ENCODE peak calls at places on chromosome 16, in four cellular contexts. One of them, this sample, is unnamed.

GRCh38 chr16:17606460-17606859 is 135.7 kb upstream of the XYLT1 start:
- DNase-seq in Peyer's patch: no peak
- DNase-seq in psoas muscle: no peak
- DNase-seq in left ventricle myocardium inferior: no peak
- DNase-seq in this sample: no peak

GRCh38 chr16:46830417-46830901 is 521 bp downstream of the C16orf87 start:
- DNase-seq in left ventricle myocardium inferior: peak; percentile 52
- DNase-seq in psoas muscle: peak; percentile 42
- DNase-seq in Peyer's patch: peak; percentile 67
- DNase-seq in this sample: peak; percentile 42

GRCh38 chr16:56332464-56333079 is 92.8 kb downstream of the AMFR start:
- DNase-seq in psoas muscle: peak; percentile 76
- DNase-seq in Peyer's patch: peak; percentile 64
- DNase-seq in left ventricle myocardium inferior: peak; percentile 60
- DNase-seq in this sample: peak; percentile 89

GRCh38 chr16:65122974-65123845 is 1.3 kb upstream of the CDH11 start:
- DNase-seq in left ventricle myocardium inferior: peak; percentile 64
- DNase-seq in psoas muscle: peak; percentile 62
- DNase-seq in Peyer's patch: peak; percentile 50
- DNase-seq in this sample: peak; percentile 54

GRCh38 chr16:67562918-67563707 is 787 bp downstream of the CTCF start:
- DNase-seq in psoas muscle: peak; percentile 71
- DNase-seq in left ventricle myocardium inferior: peak; percentile 69
- DNase-seq in Peyer's patch: peak; percentile 81
- DNase-seq in this sample: peak; percentile 70

GRCh38 chr16:12784076-12784475 is 19.6 kb downstream of the CPPED1 start:
- DNase-seq in psoas muscle: no peak
- DNase-seq in left ventricle myocardium inferior: no peak
- DNase-seq in Peyer's patch: no peak
- DNase-seq in this sample: no peak

GRCh38 chr16:48300391-48300856 is 53.1 kb upstream of the ABCC11 start:
- DNase-seq in left ventricle myocardium inferior: no peak
- DNase-seq in Peyer's patch: no peak
- DNase-seq in psoas muscle: peak; percentile 23
- DNase-seq in this sample: peak; percentile 27

GRCh38 chr16:64445245-64445644 is 676.6 kb downstream of the CDH11 start:
- DNase-seq in psoas muscle: no peak
- DNase-seq in Peyer's patch: no peak
- DNase-seq in left ventricle myocardium inferior: no peak
- DNase-seq in this sample: no peak

GRCh38 chr16:4327782-4328579 is 12.1 kb downstream of the GLIS2 start:
- DNase-seq in Peyer's patch: peak; percentile 79
- DNase-seq in left ventricle myocardium inferior: peak; percentile 83
- DNase-seq in psoas muscle: peak; percentile 79
- DNase-seq in this sample: peak; percentile 94
- H3K4me1 ChIP-seq in Peyer's patch: peaks cover 17% of the 10 kb centered on the region
- H3K4me1 ChIP-seq in left ventricle myocardium inferior: peaks cover 77% of the 10 kb centered on the region
- H3K4me1 ChIP-seq in psoas muscle: peaks cover 21% of the 10 kb centered on the region
- H3K4me1 ChIP-seq in this sample: peaks cover 47% of the 10 kb centered on the region

GRCh38 chr16:53768167-53768566 is 64.2 kb downstream of the FTO start:
- DNase-seq in left ventricle myocardium inferior: no peak
- DNase-seq in Peyer's patch: no peak
- DNase-seq in psoas muscle: no peak
- DNase-seq in this sample: no peak
- H3K4me1 ChIP-seq in left ventricle myocardium inferior: peaks cover 64% of the 10 kb centered on the region
- H3K4me1 ChIP-seq in Peyer's patch: no peaks in the 10 kb centered on the region
- H3K4me1 ChIP-seq in psoas muscle: peaks cover 12% of the 10 kb centered on the region
- H3K4me1 ChIP-seq in this sample: peaks cover 52% of the 10 kb centered on the region

DNA sequence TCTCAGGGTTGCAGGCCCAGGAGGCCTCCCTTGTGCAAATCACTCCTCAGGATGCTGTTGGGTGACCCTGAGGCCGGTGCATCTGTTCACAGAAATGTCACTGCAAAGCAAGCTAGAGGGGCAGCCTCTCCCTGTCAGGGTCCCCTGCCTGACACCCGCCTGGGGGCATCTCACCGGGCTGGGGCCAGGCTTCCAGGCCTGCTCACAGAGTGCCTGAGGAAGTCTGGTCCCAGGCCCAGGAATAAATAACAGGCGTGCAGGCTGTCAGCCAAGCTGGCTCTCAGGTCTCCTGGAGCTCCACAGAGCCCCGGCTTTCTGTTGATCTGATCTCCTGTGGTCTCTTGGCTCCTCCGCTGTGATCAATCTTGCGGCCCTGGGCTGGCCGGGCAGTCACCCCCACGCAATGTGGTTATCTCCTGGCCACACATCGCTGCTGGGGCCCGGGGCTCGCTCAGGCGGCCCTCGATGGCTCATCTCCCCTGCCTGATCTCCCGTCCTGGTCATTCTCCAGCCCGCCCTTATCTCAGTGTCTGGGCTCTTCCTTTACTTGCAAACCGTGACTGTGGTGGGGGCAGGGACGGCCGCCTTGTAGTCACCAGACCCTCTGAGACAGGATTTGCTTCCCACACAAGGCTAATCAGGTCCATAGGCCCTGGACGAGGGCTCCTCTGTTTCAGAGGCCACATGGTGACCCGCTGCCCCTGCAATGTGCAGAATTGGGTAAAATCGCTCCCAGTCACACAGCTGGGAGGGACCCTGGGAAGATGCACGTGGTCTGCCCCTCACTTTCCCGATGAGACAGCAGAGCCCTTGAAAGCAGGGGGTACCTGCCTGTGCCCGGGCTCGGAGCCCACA is 231.2 kb upstream of the GSE1 start:
- DNase-seq in left ventricle myocardium inferior: no peak
- DNase-seq in psoas muscle: no peak
- DNase-seq in Peyer's patch: no peak
- DNase-seq in this sample: no peak
- H3K4me1 ChIP-seq in left ventricle myocardium inferior: peaks cover 49% of the 10 kb centered on the region
- H3K4me1 ChIP-seq in psoas muscle: peaks cover 27% of the 10 kb centered on the region
- H3K4me1 ChIP-seq in Peyer's patch: no peaks in the 10 kb centered on the region
- H3K4me1 ChIP-seq in this sample: peaks cover 69% of the 10 kb centered on the region

GRCh38 chr16:14502256-14502875 is 127.7 kb downstream of the PARN start:
- DNase-seq in left ventricle myocardium inferior: no peak
- DNase-seq in Peyer's patch: no peak
- DNase-seq in psoas muscle: no peak
- DNase-seq in this sample: no peak
- H3K4me1 ChIP-seq in left ventricle myocardium inferior: peaks cover 63% of the 10 kb centered on the region
- H3K4me1 ChIP-seq in Peyer's patch: no peaks in the 10 kb centered on the region
- H3K4me1 ChIP-seq in psoas muscle: peaks cover 90% of the 10 kb centered on the region
- H3K4me1 ChIP-seq in this sample: peaks cover 65% of the 10 kb centered on the region

DNA sequence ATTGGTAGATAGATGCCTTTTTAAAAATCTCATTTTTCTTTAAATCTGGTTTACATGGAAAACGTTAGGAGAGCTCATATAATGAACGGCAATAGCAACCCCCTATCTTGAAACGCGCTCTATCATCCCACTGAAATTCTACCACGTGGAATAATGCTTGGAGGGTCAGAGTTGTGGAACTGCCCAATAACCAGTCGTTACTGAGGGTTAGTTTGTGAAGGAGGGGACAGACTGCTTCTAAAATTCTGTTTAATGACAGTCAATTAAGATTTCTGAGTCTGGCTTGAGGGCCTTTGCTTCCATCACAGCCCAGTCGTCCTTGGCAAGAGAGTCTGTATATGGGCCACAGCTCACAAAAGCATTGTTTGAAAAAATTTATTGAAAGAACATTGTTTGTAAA is 482 bp downstream of the IRF8 start:
- DNase-seq in left ventricle myocardium inferior: no peak
- DNase-seq in Peyer's patch: peak; percentile 41
- DNase-seq in psoas muscle: no peak
- DNase-seq in this sample: no peak
- H3K4me1 ChIP-seq in left ventricle myocardium inferior: peaks cover 16% of the 10 kb centered on the region
- H3K4me1 ChIP-seq in Peyer's patch: no peaks in the 10 kb centered on the region
- H3K4me1 ChIP-seq in psoas muscle: peaks cover 6% of the 10 kb centered on the region
- H3K4me1 ChIP-seq in this sample: no peaks in the 10 kb centered on the region

DNA sequence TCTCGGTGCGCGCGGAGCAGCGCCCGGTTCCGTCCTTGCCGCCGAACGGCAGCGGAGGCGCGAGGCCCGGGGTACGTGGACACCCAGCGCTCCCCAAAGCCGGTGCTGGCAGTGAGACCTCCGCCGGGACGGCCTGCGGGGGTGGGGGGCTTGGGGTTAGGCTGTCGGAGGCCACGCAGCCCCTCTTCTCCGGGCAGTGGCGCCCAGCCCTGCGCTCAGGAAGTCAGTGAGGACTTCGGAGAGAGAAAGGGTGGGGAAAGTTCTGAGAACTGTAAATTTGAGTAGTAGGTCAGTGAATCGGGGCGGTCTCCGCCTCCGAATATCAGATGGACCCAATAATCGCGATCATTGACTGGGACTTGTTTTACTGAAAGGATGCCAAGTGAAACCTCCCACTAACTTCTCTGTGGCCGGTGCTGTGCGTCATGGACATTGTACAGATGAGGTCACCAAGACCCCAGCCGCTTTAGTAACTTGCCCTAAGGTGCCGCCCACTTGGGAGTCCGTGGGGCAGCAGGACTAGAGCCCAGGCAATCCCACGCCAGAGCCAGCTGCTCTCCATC is 468 bp downstream of the IL4R start:
- DNase-seq in Peyer's patch: peak; percentile 83
- DNase-seq in left ventricle myocardium inferior: peak; percentile 36
- DNase-seq in psoas muscle: peak; percentile 54
- DNase-seq in this sample: peak; percentile 82
- H3K4me1 ChIP-seq in Peyer's patch: peaks cover 7% of the 10 kb centered on the region
- H3K4me1 ChIP-seq in left ventricle myocardium inferior: peaks cover 63% of the 10 kb centered on the region
- H3K4me1 ChIP-seq in psoas muscle: no peaks in the 10 kb centered on the region
- H3K4me1 ChIP-seq in this sample: peaks cover 50% of the 10 kb centered on the region

DNA sequence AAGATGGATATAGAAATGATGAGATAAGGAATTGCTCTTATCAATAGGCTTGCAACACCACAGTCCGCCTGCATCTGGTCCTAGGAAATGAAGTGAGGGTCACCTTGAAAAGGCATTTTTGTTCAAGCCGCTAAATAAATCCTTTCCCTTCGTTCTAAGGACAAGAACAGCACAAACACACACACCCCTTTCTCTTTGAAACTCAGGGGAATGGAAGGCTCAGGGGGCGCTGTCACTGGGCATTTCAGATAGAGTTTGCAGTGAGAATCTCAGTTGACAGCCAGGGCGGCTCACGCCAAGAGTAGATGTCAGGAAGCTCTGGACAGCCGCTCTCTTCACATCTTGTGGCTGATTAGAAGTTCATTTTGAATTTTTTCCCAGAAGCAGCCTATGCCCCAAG is 39.7 kb downstream of the ABAT start:
- DNase-seq in left ventricle myocardium inferior: no peak
- DNase-seq in psoas muscle: no peak
- DNase-seq in Peyer's patch: no peak
- DNase-seq in this sample: no peak
- H3K4me1 ChIP-seq in left ventricle myocardium inferior: no peaks in the 10 kb centered on the region
- H3K4me1 ChIP-seq in psoas muscle: no peaks in the 10 kb centered on the region
- H3K4me1 ChIP-seq in Peyer's patch: no peaks in the 10 kb centered on the region
- H3K4me1 ChIP-seq in this sample: no peaks in the 10 kb centered on the region

GRCh38 chr16:2028146-2028545 is 1.4 kb downstream of the NHERF2 start:
- DNase-seq in left ventricle myocardium inferior: no peak
- DNase-seq in Peyer's patch: no peak
- DNase-seq in psoas muscle: no peak
- DNase-seq in this sample: no peak

GRCh38 chr16:2029350-2029749 is 2.6 kb downstream of the NHERF2 start:
- DNase-seq in Peyer's patch: no peak
- DNase-seq in left ventricle myocardium inferior: no peak
- DNase-seq in psoas muscle: no peak
- DNase-seq in this sample: no peak

GRCh38 chr16:2030036-2030435 is 3.3 kb downstream of the NHERF2 start:
- DNase-seq in psoas muscle: no peak
- DNase-seq in left ventricle myocardium inferior: no peak
- DNase-seq in Peyer's patch: no peak
- DNase-seq in this sample: no peak

GRCh38 chr16:2027024-2028010 is 615 bp downstream of the NHERF2 start:
- DNase-seq in left ventricle myocardium inferior: no peak
- DNase-seq in psoas muscle: no peak
- DNase-seq in Peyer's patch: no peak
- DNase-seq in this sample: no peak

DNA sequence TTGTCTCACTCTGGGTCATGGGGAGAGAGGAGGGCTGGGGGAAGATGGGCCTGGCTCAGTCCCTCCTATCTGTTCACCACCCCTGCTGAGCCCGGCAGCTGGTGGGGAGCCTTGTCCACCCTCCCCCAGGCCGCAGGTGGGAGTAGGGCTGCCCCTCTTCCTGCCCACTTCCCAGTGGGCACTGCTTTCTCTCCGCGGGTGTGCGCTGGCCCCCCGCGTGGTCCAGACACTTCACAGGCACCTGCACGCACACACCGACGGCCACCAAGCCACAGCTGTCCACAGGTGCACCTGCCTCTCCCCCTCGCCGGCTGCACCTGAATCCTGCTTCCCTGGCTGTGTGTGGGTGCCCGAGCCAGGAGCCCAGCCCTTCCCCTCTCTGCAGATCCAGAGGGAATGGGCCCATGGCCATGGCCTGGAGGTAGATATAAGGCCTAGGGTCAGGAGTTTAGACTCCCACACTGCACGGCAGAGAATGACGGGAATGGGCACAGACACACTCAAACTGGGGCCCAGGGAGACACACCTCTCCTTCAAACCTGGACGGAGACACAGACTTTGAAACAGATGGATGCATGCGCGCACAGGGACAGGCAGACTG is 2.0 kb downstream of the NHERF2 start:
- DNase-seq in left ventricle myocardium inferior: no peak
- DNase-seq in Peyer's patch: no peak
- DNase-seq in psoas muscle: no peak
- DNase-seq in this sample: no peak
- H3K4me1 ChIP-seq in left ventricle myocardium inferior: peaks cover 82% of the 10 kb centered on the region
- H3K4me1 ChIP-seq in Peyer's patch: peaks cover 13% of the 10 kb centered on the region
- H3K4me1 ChIP-seq in psoas muscle: peaks cover 21% of the 10 kb centered on the region
- H3K4me1 ChIP-seq in this sample: peaks cover 10% of the 10 kb centered on the region